ENCODE peak calls at places on chromosomes 1 and 21, in six cellular contexts. One of them, this sample, is unnamed.

GRCh38 chr1:22105611-22106207 is 37.2 kb downstream of the WNT4 start:
- DNase-seq in D721Med: no peak
- DNase-seq in fibroblast of pulmonary artery: peak
- DNase-seq in CD8-positive, alpha-beta T cell: no peak
- DNase-seq in amniotic stem cell: peak
- DNase-seq in HT1080: peak
- DNase-seq in this sample: peak

GRCh38 chr1:203136409-203137042 is 9.0 kb downstream of the ADORA1 start:
- DNase-seq in fibroblast of pulmonary artery: no peak
- DNase-seq in HT1080: no peak
- DNase-seq in CD8-positive, alpha-beta T cell: no peak
- DNase-seq in D721Med: no peak
- DNase-seq in amniotic stem cell: no peak
- DNase-seq in this sample: no peak

GRCh38 chr1:183318433-183318832 is 99.7 kb downstream of the NMNAT2 start:
- DNase-seq in HT1080: peak
- DNase-seq in CD8-positive, alpha-beta T cell: no peak
- DNase-seq in D721Med: no peak
- DNase-seq in amniotic stem cell: peak
- DNase-seq in fibroblast of pulmonary artery: peak
- DNase-seq in this sample: peak

GRCh38 chr21:18759751-18760161 is 356.2 kb upstream of the TMPRSS15 start:
- DNase-seq in CD8-positive, alpha-beta T cell: no peak
- DNase-seq in D721Med: no peak
- DNase-seq in HT1080: peak
- DNase-seq in amniotic stem cell: no peak
- DNase-seq in fibroblast of pulmonary artery: no peak
- DNase-seq in this sample: no peak

GRCh38 chr1:89604414-89604735 is 28.5 kb upstream of the LRRC8C start:
- DNase-seq in fibroblast of pulmonary artery: no peak
- DNase-seq in CD8-positive, alpha-beta T cell: no peak
- DNase-seq in amniotic stem cell: no peak
- DNase-seq in D721Med: no peak
- DNase-seq in HT1080: no peak
- DNase-seq in this sample: no peak

GRCh38 chr1:51295926-51296325 is 34.4 kb downstream of the TTC39A start:
- DNase-seq in D721Med: no peak
- DNase-seq in HT1080: no peak
- DNase-seq in fibroblast of pulmonary artery: no peak
- DNase-seq in CD8-positive, alpha-beta T cell: no peak
- DNase-seq in amniotic stem cell: no peak
- DNase-seq in this sample: no peak

GRCh38 chr1:33710989-33711388 is 152.9 kb upstream of the HMGB4 start:
- DNase-seq in D721Med: no peak
- DNase-seq in CD8-positive, alpha-beta T cell: no peak
- DNase-seq in amniotic stem cell: no peak
- DNase-seq in fibroblast of pulmonary artery: no peak
- DNase-seq in HT1080: peak
- DNase-seq in this sample: peak

GRCh38 chr1:32239790-32240139 is 7.3 kb upstream of the FAM167B start:
- DNase-seq in HT1080: no peak
- DNase-seq in D721Med: no peak
- DNase-seq in CD8-positive, alpha-beta T cell: no peak
- DNase-seq in fibroblast of pulmonary artery: no peak
- DNase-seq in amniotic stem cell: no peak
- DNase-seq in this sample: no peak

GRCh38 chr1:87295720-87296119 is 33.0 kb upstream of the LMO4 start:
- DNase-seq in D721Med: no peak
- DNase-seq in fibroblast of pulmonary artery: no peak
- DNase-seq in HT1080: no peak
- DNase-seq in amniotic stem cell: no peak
- DNase-seq in CD8-positive, alpha-beta T cell: no peak
- DNase-seq in this sample: no peak

GRCh38 chr1:156895408-156895874 is 1.9 kb downstream of the PEAR1 start:
- DNase-seq in fibroblast of pulmonary artery: no peak
- DNase-seq in amniotic stem cell: no peak
- DNase-seq in CD8-positive, alpha-beta T cell: no peak
- DNase-seq in HT1080: no peak
- DNase-seq in D721Med: no peak
- DNase-seq in this sample: no peak

This sample was measured in astrocyte.